ENCODE peak calls at places on chromosomes 12 and 14, in nine cellular contexts. U is A549; C is left ventricle myocardium superior; E is stimulated activated naive CD8-positive, alpha-beta T cell treated with anti-CD3 and anti-CD28 coated beads, Interleukin-15, Interleukin-2, amounts not matched to agents 100 U/mL and 50 U/mL, for 24 hours; Z is lower lobe of right lung; D is activated CD4-positive, alpha-beta T cell treated with anti-CD3 and anti-CD28 coated beads for 36 hours; Y is T-helper 17 cell; Q is natural killer cell; T is right lobe of liver. O is an unnamed sample.

GRCh38 chr12:10331642-10332239 is 24.1 kb downstream of the KLRD1 start:
- ATAC-seq in Z (peak; percentile 70), Q (peak; percentile 50), U (peak; percentile 95), T (peak; percentile 73), Y (no peak), C (peak; percentile 55), D (peak; percentile 55), E (peak; percentile 73), O (peak; percentile 78)

GRCh38 chr14:100662850-100663527 is 63.7 kb upstream of the DLK1 start:
- ATAC-seq in T (peak; percentile 58), Y (no peak), Z (peak; percentile 65), D (peak; percentile 80), U (peak; percentile 80), Q (peak; percentile 69), C (peak; percentile 39), E (no peak), O (no peak)

GRCh38 chr14:55801121-55801520 is 221.1 kb downstream of the KTN1 start:
- ATAC-seq in D (no peak), E (no peak), C (no peak), Z (no peak), Q (no peak), Y (no peak), U (no peak), T (no peak), O (no peak)

GRCh38 chr12:47419500-47419899 is 286.3 kb downstream of the RPAP3 start:
- ATAC-seq in T (no peak), C (no peak), Q (no peak), Y (no peak), D (peak; percentile 93), Z (no peak), E (peak; percentile 95), U (no peak), O (no peak)

GRCh38 chr14:68268197-68268596 is 448.6 kb downstream of the RAD51B start:
- ATAC-seq in E (peak; percentile 57), Y (peak; percentile 72), C (peak; percentile 50), Z (peak; percentile 82), D (peak; percentile 64), U (no peak), T (peak; percentile 38), Q (peak; percentile 16), O (peak; percentile 47)

GRCh38 chr14:89617142-89617460 is 200.1 kb upstream of the FOXN3 start:
- ATAC-seq in U (no peak), C (no peak), Q (no peak), E (no peak), D (no peak), Z (no peak), T (no peak), Y (no peak), O (no peak)

GRCh38 chr12:53739285-53740129 is 12.3 kb upstream of the CALCOCO1 start:
- ATAC-seq in U (no peak), C (no peak), Z (no peak), D (peak; percentile 13), T (no peak), E (no peak), Q (no peak), Y (peak; percentile 19), O (no peak)

GRCh38 chr12:11794751-11795150 is 145.3 kb downstream of the ETV6 start:
- ATAC-seq in T (no peak), E (no peak), Y (no peak), U (no peak), D (no peak), C (no peak), Q (no peak), Z (no peak), O (no peak)

GRCh38 chr14:89227490-89227834 is 189.6 kb downstream of the FOXN3 start:
- ATAC-seq in D (peak; percentile 63), U (no peak), Z (no peak), Y (no peak), T (no peak), E (peak; percentile 79), C (no peak), Q (no peak), O (no peak)

GRCh38 chr12:111099186-111099585 is 178.8 kb upstream of the MYL2 start:
- ATAC-seq in Q (no peak), C (no peak), T (no peak), U (no peak), Y (no peak), Z (no peak), E (no peak), D (no peak), O (no peak)

GRCh38 chr14:99745307-99745951 is 47.8 kb upstream of the EML1 start:
- ATAC-seq in Q (no peak), Z (peak; percentile 39), U (no peak), T (peak; percentile 22), D (no peak), Y (no peak), C (no peak), E (no peak), O (no peak)